ENCODE peak calls at places on chromosome 2, in seven cellular contexts. D, Y, O, C, H, W and B are unnamed samples.

GRCh38 chr2:10141736-10142639 is 19.4 kb downstream of the RRM2 start:
- DNase-seq in W (peak), D (peak), H (no peak), Y (no peak), O (no peak), C (no peak), B (no peak)

GRCh38 chr2:222973237-222973636 is 78.8 kb upstream of the KCNE4 start:
- DNase-seq in W (no peak), Y (no peak), H (no peak), C (no peak), D (no peak), O (no peak), B (no peak)

GRCh38 chr2:203915256-203915655 is 21.3 kb upstream of the ICOS start:
- DNase-seq in W (no peak), Y (no peak), O (no peak), D (no peak), C (no peak), H (no peak), B (no peak)

GRCh38 chr2:118913805-118914645 is 28.0 kb upstream of the MARCO start:
- DNase-seq in Y (no peak), H (no peak), W (no peak), O (no peak), C (no peak), D (peak), B (no peak)

GRCh38 chr2:54208364-54209240 is 47.4 kb downstream of the TSPYL6 start:
- DNase-seq in H (no peak), C (no peak), Y (no peak), W (no peak), O (no peak), D (no peak), B (no peak)

GRCh38 chr2:16291731-16292550 is 351.6 kb downstream of the MYCN start:
- DNase-seq in C (no peak), O (no peak), D (no peak), W (no peak), Y (no peak), H (no peak), B (no peak)

GRCh38 chr2:29009711-29010677 is 28.9 kb downstream of the TOGARAM2 start:
- DNase-seq in Y (no peak), H (no peak), D (no peak), C (no peak), O (no peak), W (no peak), B (no peak)

GRCh38 chr2:164609790-164610189 is 11.5 kb downstream of the GRB14 start:
- DNase-seq in H (no peak), D (no peak), O (no peak), C (no peak), Y (no peak), W (no peak), B (no peak)

GRCh38 chr2:70141754-70142589 is 48.8 kb downstream of the C2orf42 start:
- DNase-seq in D (peak), W (peak), C (peak), Y (no peak), O (no peak), H (no peak), B (no peak)

GRCh38 chr2:96252526-96252925 is 13.3 kb downstream of the TMEM127 start:
- DNase-seq in C (no peak), D (no peak), O (no peak), W (no peak), H (no peak), Y (no peak), B (no peak)

GRCh38 chr2:102509749-102510148 is 36.7 kb downstream of the SLC9A4 start:
- DNase-seq in O (no peak), W (no peak), H (no peak), Y (no peak), D (no peak), C (no peak), B (no peak)

GRCh38 chr2:102050854-102051391 is 59.2 kb downstream of the IL1R2 start:
- DNase-seq in D (no peak), C (no peak), W (no peak), O (no peak), H (no peak), Y (no peak), B (no peak)

GRCh38 chr2:31729442-31730092 is 148.8 kb upstream of the SRD5A2 start:
- DNase-seq in O (no peak), H (no peak), C (no peak), W (peak), D (peak), Y (no peak), B (peak)

GRCh38 chr2:841036-841435 is 109.6 kb upstream of the SNTG2 start:
- DNase-seq in H (no peak), O (no peak), Y (no peak), C (no peak), D (no peak), W (no peak), B (no peak)

GRCh38 chr2:238439093-238439849 is 12.5 kb downstream of the ASB1 start:
- DNase-seq in W (no peak), H (no peak), Y (no peak), C (no peak), D (peak), O (no peak), B (no peak)

GRCh38 chr2:156320491-156320896 is 12.0 kb downstream of the NR4A2 start:
- DNase-seq in D (peak), O (no peak), C (no peak), Y (no peak), H (no peak), W (no peak), B (no peak)

GRCh38 chr2:332592-332991 is 44.7 kb upstream of the ALKAL2 start:
- DNase-seq in O (no peak), C (no peak), D (no peak), H (no peak), W (no peak), Y (no peak), B (no peak)

GRCh38 chr2:177599072-177599688 is 206.6 kb downstream of the AGPS start:
- DNase-seq in C (no peak), D (no peak), H (no peak), O (no peak), Y (no peak), W (no peak), B (no peak)

GRCh38 chr2:240249423-240250149 is 109.1 kb upstream of the OTOS start:
- DNase-seq in H (no peak), O (no peak), Y (no peak), D (no peak), C (no peak), W (no peak), B (no peak)

GRCh38 chr2:106359512-106359911 is 108.7 kb downstream of the RGPD3 start:
- DNase-seq in O (no peak), C (no peak), D (no peak), Y (no peak), W (no peak), H (no peak), B (no peak)

GRCh38 chr2:231512222-231512621 is 18.0 kb downstream of the NMUR1 start:
- DNase-seq in H (no peak), Y (no peak), C (no peak), O (no peak), W (no peak), D (no peak), B (no peak)

GRCh38 chr2:158907926-158908462 is 60.4 kb upstream of the TANC1 start:
- DNase-seq in Y (no peak), O (no peak), D (no peak), C (no peak), H (no peak), W (no peak), B (no peak)

GRCh38 chr2:240791821-240792657 is 28.0 kb downstream of the KIF1A start:
- DNase-seq in D (no peak), O (no peak), H (no peak), Y (no peak), C (no peak), W (no peak), B (no peak)

GRCh38 chr2:239298126-239298804 is 102.6 kb downstream of the HDAC4 start:
- DNase-seq in O (peak), C (peak), Y (no peak), H (peak), D (no peak), W (no peak), B (no peak)

GRCh38 chr2:56047136-56047535 is 123.6 kb upstream of the EFEMP1 start:
- DNase-seq in D (no peak), W (peak), O (no peak), Y (no peak), C (no peak), H (no peak), B (no peak)

GRCh38 chr2:27920148-27920885 is 29.8 kb downstream of the BABAM2 start:
- DNase-seq in D (peak), W (peak), C (no peak), Y (no peak), O (no peak), H (no peak), B (no peak)

GRCh38 chr2:26770986-26771586 is 7.0 kb downstream of the SLC35F6 start:
- DNase-seq in Y (no peak), D (peak), O (no peak), H (no peak), W (no peak), C (no peak), B (no peak)

GRCh38 chr2:55607717-55608116 is 9.7 kb downstream of the PPP4R3B start:
- DNase-seq in D (no peak), Y (no peak), W (no peak), O (no peak), C (no peak), H (no peak), B (no peak)

GRCh38 chr2:46967990-46968647 is 52.5 kb upstream of the MCFD2 start:
- DNase-seq in O (no peak), W (no peak), C (no peak), H (no peak), Y (no peak), D (peak), B (no peak)

GRCh38 chr2:241901500-241902351 is 32.2 kb downstream of the RTP5 start:
- DNase-seq in Y (no peak), H (no peak), C (no peak), O (no peak), W (no peak), D (no peak), B (no peak)

GRCh38 chr2:54106631-54107454 is 8.6 kb upstream of the ACYP2 start:
- DNase-seq in Y (peak), H (peak), D (peak), C (no peak), O (peak), W (peak), B (peak)

GRCh38 chr2:223835701-223836532 is 1.5 kb downstream of the AP1S3 start:
- DNase-seq in Y (peak), C (no peak), O (no peak), H (no peak), D (no peak), W (peak), B (peak)

GRCh38 chr2:154855113-154855512 is 156.6 kb downstream of the KCNJ3 start:
- DNase-seq in W (no peak), H (no peak), O (no peak), C (no peak), Y (no peak), D (no peak), B (no peak)

GRCh38 chr2:239685556-239685955 is 284.7 kb upstream of the HDAC4 start:
- DNase-seq in C (no peak), W (no peak), O (no peak), Y (no peak), H (no peak), D (no peak), B (no peak)

GRCh38 chr2:126793885-126794613 is 104.6 kb upstream of the TEX51 start:
- DNase-seq in O (no peak), D (no peak), W (peak), H (no peak), Y (no peak), C (no peak), B (no peak)

GRCh38 chr2:238635637-238636036 is 208.9 kb downstream of the ASB1 start:
- DNase-seq in D (no peak), W (no peak), C (no peak), Y (no peak), H (no peak), O (no peak), B (no peak)

GRCh38 chr2:217065695-217066405 is 206.0 kb upstream of the TNP1 start:
- DNase-seq in Y (no peak), C (no peak), O (no peak), D (peak), H (no peak), W (no peak), B (no peak)